ENCODE peak calls at places on chromosomes 13 and 19, in nine cellular contexts. H, O, K, C, N, W, E, Y and F are unnamed samples.

GRCh38 chr19:38900220-38900629 is 456 bp downstream of the NFKBIB start:
- DNase-seq in N (no peak), E (no peak), Y (no peak), W (no peak), H (no peak), K (no peak), C (no peak), O (no peak), F (no peak)

GRCh38 chr19:38745316-38745715 is 1.0 kb upstream of the CAPN12 start:
- DNase-seq in E (no peak), N (no peak), C (no peak), O (no peak), K (no peak), H (no peak), W (no peak), Y (peak; percentile 5), F (no peak)

GRCh38 chr13:113065406-113066141 is 40.0 kb upstream of the F7 start:
- DNase-seq in W (no peak), K (no peak), Y (no peak), C (no peak), N (no peak), H (no peak), O (no peak), E (no peak), F (no peak)

GRCh38 chr13:23644527-23644926 is 74.3 kb downstream of the TNFRSF19 start:
- DNase-seq in E (no peak), K (no peak), Y (no peak), H (peak; percentile 26), N (no peak), W (no peak), O (no peak), C (no peak), F (no peak)

GRCh38 chr13:57740719-57741118 is 109.2 kb downstream of the PCDH17 start:
- DNase-seq in N (no peak), Y (no peak), K (no peak), H (peak; percentile 2), W (no peak), O (no peak), C (no peak), E (no peak), F (no peak)

GRCh38 chr13:25980255-25980654 is 71.6 kb downstream of the SHISA2 start:
- DNase-seq in C (no peak), H (peak; percentile 8), Y (no peak), E (no peak), N (no peak), K (no peak), O (no peak), W (no peak), F (no peak)

GRCh38 chr19:31781542-31781941 is 432.3 kb upstream of the TSHZ3 start:
- DNase-seq in E (no peak), K (no peak), O (no peak), H (no peak), N (no peak), C (no peak), Y (no peak), W (no peak), F (no peak)

GRCh38 chr13:111575719-111576118 is 255.3 kb downstream of the TEX29 start:
- DNase-seq in N (no peak), E (no peak), C (no peak), H (no peak), W (no peak), O (no peak), Y (no peak), K (no peak), F (no peak)

GRCh38 chr13:35549481-35549880 is 73.0 kb upstream of the MAB21L1 start:
- DNase-seq in C (peak; percentile 4), W (no peak), H (peak; percentile 66), N (no peak), Y (peak; percentile 1), O (no peak), K (no peak), E (no peak), F (no peak)

GRCh38 chr13:27976362-27977177 is 7.5 kb upstream of the CDX2 start:
- DNase-seq in E (no peak), W (no peak), K (no peak), N (peak; percentile 9), C (no peak), Y (no peak), O (no peak), H (no peak), F (no peak)

GRCh38 chr13:49502954-49503353 is 7.2 kb downstream of the PHF11 start:
- DNase-seq in N (no peak), E (no peak), K (no peak), H (peak; percentile 80), Y (no peak), W (no peak), O (peak; percentile 31), C (no peak), F (no peak)

GRCh38 chr13:40388617-40389016 is 277.8 kb downstream of the FOXO1 start:
- DNase-seq in O (peak; percentile 26), W (no peak), E (peak; percentile 82), K (peak; percentile 65), H (no peak), N (no peak), Y (no peak), C (peak; percentile 73), F (no peak)

GRCh38 chr19:45403781-45404556 is 900 bp downstream of the PPP1R13L start:
- DNase-seq in E (peak; percentile 79), N (peak; percentile 56), O (peak; percentile 76), K (no peak), C (no peak), Y (peak; percentile 42), H (peak; percentile 39), W (no peak), F (peak; percentile 78)

GRCh38 chr19:39411006-39411831 is 1.2 kb upstream of the PLEKHG2 start:
- DNase-seq in C (peak; percentile 52), Y (no peak), K (peak; percentile 34), W (peak; percentile 74), H (peak; percentile 72), N (no peak), E (peak; percentile 31), O (peak; percentile 58), F (no peak)

GRCh38 chr13:47216176-47216822 is 319.4 kb upstream of the HTR2A start:
- DNase-seq in O (no peak), C (no peak), H (no peak), E (no peak), Y (no peak), N (no peak), K (no peak), W (no peak), F (no peak)

GRCh38 chr19:53659292-53659691 is 27.5 kb downstream of the DPRX start:
- DNase-seq in Y (peak; percentile 56), E (no peak), K (peak; percentile 12), O (peak; percentile 34), H (peak; percentile 3), N (peak; percentile 18), W (no peak), C (no peak), F (peak; percentile 30)

GRCh38 chr13:98839826-98840769 is 87.6 kb upstream of the SLC15A1 start:
- DNase-seq in W (peak; percentile 69), E (peak; percentile 54), Y (peak; percentile 82), K (peak; percentile 17), H (peak; percentile 62), C (peak; percentile 39), O (peak; percentile 65), N (peak; percentile 44), F (peak; percentile 73)

GRCh38 chr19:21098291-21098690 is 16.3 kb downstream of the ZNF714 start:
- DNase-seq in Y (no peak), C (no peak), E (no peak), W (no peak), H (no peak), K (no peak), N (no peak), O (no peak), F (no peak)

GRCh38 chr13:36553501-36553900 is 120.3 kb upstream of the SERTM1 start:
- DNase-seq in K (no peak), O (no peak), W (no peak), C (no peak), E (no peak), Y (no peak), H (peak; percentile 53), N (no peak), F (no peak)

GRCh38 chr13:27374650-27375049 is 49.8 kb upstream of the GTF3A start:
- DNase-seq in H (peak; percentile 87), K (peak; percentile 38), E (peak; percentile 65), W (peak; percentile 70), O (peak; percentile 69), N (peak; percentile 49), Y (peak; percentile 65), C (peak; percentile 73), F (peak; percentile 68)

GRCh38 chr13:33138441-33138840 is 122.2 kb downstream of the KL start:
- DNase-seq in E (no peak), W (no peak), K (no peak), Y (no peak), H (no peak), O (no peak), N (no peak), C (no peak), F (no peak)

GRCh38 chr19:13459351-13459750 is 46.9 kb downstream of the CACNA1A start:
- DNase-seq in N (no peak), H (no peak), O (no peak), Y (no peak), E (no peak), K (no peak), W (no peak), C (no peak), F (no peak)

GRCh38 chr13:29049524-29049923 is 229.4 kb downstream of the MTUS2 start:
- DNase-seq in W (no peak), K (no peak), Y (no peak), N (no peak), E (no peak), O (no peak), H (no peak), C (no peak), F (no peak)

GRCh38 chr19:8269724-8270123 is 38.4 kb downstream of the CD320 start:
- DNase-seq in K (no peak), H (no peak), E (no peak), C (no peak), O (no peak), W (no peak), N (no peak), Y (no peak), F (no peak)

GRCh38 chr13:45068036-45069001 is 52.0 kb upstream of the GTF2F2 start:
- DNase-seq in K (peak; percentile 48), N (no peak), E (no peak), H (no peak), O (no peak), Y (no peak), C (peak; percentile 78), W (no peak), F (no peak)

GRCh38 chr19:16319466-16319865 is 5.2 kb upstream of the KLF2 start:
- DNase-seq in O (no peak), N (no peak), E (no peak), C (peak; percentile 33), K (no peak), Y (no peak), W (no peak), H (peak; percentile 53), F (no peak)

GRCh38 chr19:58579473-58580142 is 6.5 kb upstream of the MZF1 start:
- DNase-seq in N (no peak), H (no peak), W (no peak), Y (no peak), C (no peak), K (no peak), E (no peak), O (no peak), F (no peak)

GRCh38 chr19:49793561-49793840 is 19.6 kb downstream of the FUZ start:
- DNase-seq in C (peak; percentile 44), E (peak; percentile 29), N (no peak), H (no peak), W (no peak), O (no peak), Y (peak; percentile 74), K (no peak), F (no peak)

GRCh38 chr19:19464339-19465098 is 50.8 kb downstream of the TSSK6 start:
- DNase-seq in Y (no peak), N (no peak), W (no peak), H (peak; percentile 80), K (no peak), C (no peak), E (no peak), O (no peak), F (no peak)

GRCh38 chr19:43782689-43783231 is 2.0 kb upstream of the KCNN4 start:
- DNase-seq in K (no peak), E (peak; percentile 20), C (peak; percentile 28), N (no peak), W (no peak), O (no peak), Y (no peak), H (no peak), F (peak; percentile 59)

GRCh38 chr13:109720758-109721184 is 65.6 kb downstream of the IRS2 start:
- DNase-seq in H (no peak), W (no peak), C (no peak), O (no peak), K (no peak), E (no peak), Y (no peak), N (no peak), F (no peak)